ENCODE peak calls at places on chromosomes 7 and 10, in six cellular contexts. Y, O, F, L, U and S are unnamed samples.
A peak's percentile ranks its signal among the peaks of the same experiment; 100 is the strongest.

GRCh38 chr10:46028584-46029570 is 1.5 kb downstream of the NCOA4 start:
- DNase-seq in Y (no peak), O (peak; percentile 79), F (peak; percentile 76), L (no peak), U (peak; percentile 66), S (no peak)

GRCh38 chr7:142519790-142520078 is 229.5 kb upstream of the PRSS1 start:
- DNase-seq in Y (no peak), O (no peak), F (no peak), L (no peak), U (no peak), S (no peak)

GRCh38 chr7:105600720-105601550 is 19.6 kb upstream of the EFCAB10 start:
- DNase-seq in Y (no peak), O (no peak), F (no peak), L (peak; percentile 37), U (no peak), S (no peak)

GRCh38 chr7:68364871-68365625 is 1233.2 kb upstream of the AUTS2 start:
- DNase-seq in Y (no peak), O (no peak), F (no peak), L (no peak), U (peak; percentile 61), S (no peak)

GRCh38 chr10:27998954-27999275 is at the start of gene ODAD2:
- DNase-seq in Y (no peak), O (peak; percentile 9), F (peak; percentile 3), L (no peak), U (no peak), S (no peak)

GRCh38 chr7:157995815-157996214 is 591.8 kb downstream of the PTPRN2 start:
- DNase-seq in Y (no peak), O (no peak), F (no peak), L (no peak), U (no peak), S (no peak)

GRCh38 chr10:11425288-11425595 is 186.2 kb downstream of the USP6NL start:
- DNase-seq in Y (no peak), O (peak; percentile 19), F (no peak), L (no peak), U (peak; percentile 18), S (peak; percentile 8)

GRCh38 chr10:125023862-125024495 is 82.1 kb downstream of the ZRANB1 start:
- DNase-seq in Y (peak; percentile 67), O (no peak), F (peak; percentile 31), L (peak; percentile 93), U (no peak), S (no peak)

GRCh38 chr7:157560710-157561522 is 224.1 kb downstream of the DNAJB6 start:
- DNase-seq in Y (peak; percentile 20), O (no peak), F (no peak), L (no peak), U (no peak), S (no peak)

GRCh38 chr7:1647961-1648631 is 22.0 kb upstream of the ELFN1 start:
- DNase-seq in Y (peak; percentile 76), O (no peak), F (no peak), L (no peak), U (no peak), S (no peak)

GRCh38 chr7:47283497-47284131 is 298.3 kb downstream of the TNS3 start:
- DNase-seq in Y (no peak), O (no peak), F (no peak), L (peak; percentile 40), U (no peak), S (no peak)

GRCh38 chr7:19114591-19114855 is 2.9 kb downstream of the TWIST1 start:
- DNase-seq in Y (no peak), O (no peak), F (no peak), L (no peak), U (no peak), S (no peak)

GRCh38 chr10:108721874-108722273 is 1201.4 kb downstream of the XPNPEP1 start:
- DNase-seq in Y (no peak), O (no peak), F (no peak), L (no peak), U (no peak), S (no peak)

GRCh38 chr10:111316607-111317006 is 239.8 kb downstream of the ADRA2A start:
- DNase-seq in Y (no peak), O (no peak), F (no peak), L (no peak), U (no peak), S (no peak)

GRCh38 chr10:124353896-124354295 is 64.8 kb downstream of the OAT start:
- DNase-seq in Y (no peak), O (no peak), F (no peak), L (peak; percentile 74), U (no peak), S (no peak)

GRCh38 chr7:39811161-39811614 is 138.9 kb upstream of the CDK13 start:
- DNase-seq in Y (no peak), O (peak; percentile 13), F (no peak), L (no peak), U (no peak), S (no peak)

GRCh38 chr10:30057421-30057841 is 2.0 kb downstream of the JCAD start:
- DNase-seq in Y (no peak), O (no peak), F (peak; percentile 65), L (no peak), U (no peak), S (no peak)

GRCh38 chr10:86068532-86069337 is 297.9 kb downstream of the GRID1 start:
- DNase-seq in Y (no peak), O (no peak), F (no peak), L (peak; percentile 54), U (no peak), S (peak; percentile 18)

GRCh38 chr10:29737209-29737565 is 102.4 kb upstream of the SVIL start:
- DNase-seq in Y (no peak), O (no peak), F (no peak), L (no peak), U (no peak), S (no peak)

GRCh38 chr7:83808982-83809381 is 160.0 kb upstream of the SEMA3E start:
- DNase-seq in Y (no peak), O (no peak), F (no peak), L (no peak), U (no peak), S (no peak)

GRCh38 chr7:95420996-95421846 is 13.6 kb downstream of the PON2 start:
- DNase-seq in Y (no peak), O (peak; percentile 36), F (no peak), L (no peak), U (peak; percentile 14), S (no peak)

GRCh38 chr7:20136647-20137046 is 80.5 kb downstream of the MACC1 start:
- DNase-seq in Y (no peak), O (no peak), F (no peak), L (no peak), U (no peak), S (no peak)

GRCh38 chr7:124295289-124295688 is 262.4 kb upstream of the TMEM229A start:
- DNase-seq in Y (no peak), O (no peak), F (no peak), L (no peak), U (no peak), S (no peak)

DNA sequence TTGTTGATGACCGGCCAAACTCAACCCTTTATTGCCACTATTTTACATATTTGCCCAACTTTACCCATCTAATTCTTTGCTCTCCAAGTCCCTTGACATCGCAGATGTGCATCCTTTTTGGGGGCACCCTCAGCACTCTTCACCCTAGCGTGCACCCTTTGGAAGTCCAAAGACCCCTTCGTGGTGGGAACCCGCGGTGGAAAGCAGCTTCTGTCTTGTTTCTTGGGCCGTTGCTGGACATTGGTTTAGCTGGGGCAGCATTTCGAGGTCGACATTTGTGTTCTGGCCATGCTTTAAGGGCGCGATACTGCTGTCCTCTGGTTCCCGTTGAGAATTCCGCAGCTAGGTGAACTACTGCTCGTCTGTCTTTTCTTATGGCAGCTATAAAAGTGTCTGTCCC is 326 bp upstream of the PAPOLB start:
- DNase-seq in Y (no peak), O (no peak), F (no peak), L (no peak), U (no peak), S (no peak)
- H3K4me3 ChIP-seq in Y (no peak overlapping the region), O (peak overlapping the region; percentile 27), F (peak overlapping the region; percentile 21), L (no peak overlapping the region), U (no peak overlapping the region), S (peak overlapping the region; percentile 40)

DNA sequence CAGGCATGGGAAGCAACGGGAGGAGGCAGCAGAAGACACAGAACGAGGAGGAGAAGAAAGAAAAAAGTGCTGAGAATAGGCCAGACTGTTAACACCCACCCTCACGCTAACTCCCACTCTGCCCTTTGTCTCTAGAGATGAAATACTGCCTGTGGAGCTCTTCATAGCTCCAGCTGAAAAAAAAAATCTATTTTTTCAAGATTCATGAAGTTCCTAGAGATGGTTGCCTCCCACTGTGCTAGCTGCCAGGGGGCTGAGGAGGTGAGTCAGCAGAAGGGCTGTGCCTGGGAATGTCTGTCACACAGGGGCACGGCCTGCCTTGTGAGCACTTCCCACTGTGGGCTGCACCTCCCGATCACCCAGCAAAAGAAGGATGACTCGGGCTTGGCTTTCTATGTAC is 144.5 kb downstream of the RNF216 start:
- DNase-seq in Y (peak; percentile 90), O (peak; percentile 93), F (peak; percentile 84), L (peak; percentile 93), U (no peak), S (peak; percentile 91)
- H3K4me3 ChIP-seq in Y (no peak overlapping the region), O (no peak overlapping the region), F (no peak overlapping the region), L (no peak overlapping the region), U (no peak overlapping the region), S (peak overlapping the region; percentile 4)

GRCh38 chr10:91380873-91381561 is 29.1 kb upstream of the HECTD2 start:
- DNase-seq in Y (no peak), O (no peak), F (no peak), L (no peak), U (no peak), S (no peak)
- H3K4me3 ChIP-seq in Y (no peak overlapping the region), O (no peak overlapping the region), F (no peak overlapping the region), L (no peak overlapping the region), U (no peak overlapping the region), S (peak overlapping the region; percentile 7)

GRCh38 chr7:151116603-151117002 is 30.3 kb downstream of the AGAP3 start:
- DNase-seq in Y (no peak), O (no peak), F (no peak), L (no peak), U (no peak), S (no peak)

GRCh38 chr7:151114151-151115090 is 28.1 kb downstream of the AGAP3 start:
- DNase-seq in Y (no peak), O (peak; percentile 14), F (no peak), L (no peak), U (no peak), S (no peak)

GRCh38 chr7:151115836-151116418 is 29.7 kb downstream of the AGAP3 start:
- DNase-seq in Y (no peak), O (no peak), F (no peak), L (peak; percentile 92), U (no peak), S (peak; percentile 84)

GRCh38 chr7:151113344-151114150 is 27.3 kb downstream of the AGAP3 start:
- DNase-seq in Y (no peak), O (peak; percentile 78), F (peak; percentile 33), L (no peak), U (no peak), S (no peak)

DNA sequence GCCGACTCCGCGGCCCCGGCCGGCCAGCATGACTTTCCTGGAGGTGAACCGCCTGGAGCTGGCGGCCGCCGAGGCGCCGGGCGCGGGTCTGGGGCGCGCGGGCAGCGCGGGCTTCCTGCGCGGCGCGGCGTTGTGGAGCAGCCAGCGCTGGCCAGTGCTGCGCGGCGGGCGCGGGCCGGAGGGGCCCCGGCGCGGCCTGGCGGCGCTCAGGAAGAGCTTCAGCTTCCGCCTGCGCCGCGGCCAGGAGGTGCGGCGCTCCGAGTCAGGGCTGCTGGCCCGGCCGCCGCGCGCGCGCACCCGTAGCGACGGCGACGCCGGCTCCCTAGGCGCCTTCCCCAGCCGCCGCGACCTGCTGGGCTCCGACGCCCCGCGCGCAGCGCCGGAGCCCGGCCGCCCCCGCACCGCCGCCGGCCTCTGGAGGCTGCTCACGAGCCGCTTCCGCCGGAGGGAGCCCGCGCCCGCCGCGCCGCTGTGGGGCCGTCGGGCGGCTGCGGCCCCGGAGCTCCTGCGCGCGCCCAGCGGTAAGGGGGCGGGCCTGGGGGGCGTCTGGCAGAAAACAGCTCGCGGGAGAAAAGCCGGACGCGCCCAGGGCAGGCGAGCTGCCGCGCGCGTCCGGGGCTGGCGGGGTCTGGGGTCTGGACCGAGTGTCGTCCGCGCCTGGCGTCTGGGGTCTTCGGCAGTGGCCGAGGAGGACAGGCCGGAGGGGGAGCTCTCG is 29.0 kb downstream of the AGAP3 start:
- DNase-seq in Y (no peak), O (no peak), F (peak; percentile 15), L (no peak), U (no peak), S (no peak)
- H3K4me3 ChIP-seq in Y (peak overlapping the region; percentile 35), O (no peak overlapping the region), F (no peak overlapping the region), L (peak overlapping the region; percentile 7), U (no peak overlapping the region), S (peak overlapping the region; percentile 55)